ENCODE peak calls at places on chromosomes 12 and 14, in four cellular contexts. J, D, G and X are unnamed samples.

GRCh38 chr12:95337176-95337575 is 119.6 kb downstream of the VEZT start:
- DNase-seq in J (no peak), G (no peak), D (no peak), X (peak; percentile 66)

GRCh38 chr14:24171422-24172260 is at the start of gene REC8:
- DNase-seq in J (peak; percentile 96), G (no peak), D (peak; percentile 61), X (peak; percentile 68)

GRCh38 chr12:121086896-121087295 is 45.8 kb upstream of the P2RX7 start:
- DNase-seq in D (no peak), G (no peak), J (no peak), X (no peak)

GRCh38 chr12:62372134-62372533 is 94.5 kb upstream of the MON2 start:
- DNase-seq in D (no peak), J (no peak), G (no peak), X (no peak)

GRCh38 chr12:11894890-11895289 is 175.8 kb upstream of the BCL2L14 start:
- DNase-seq in D (no peak), G (no peak), J (no peak), X (no peak)

GRCh38 chr14:70698288-70698687 is 56.6 kb downstream of the TTC9 start:
- DNase-seq in J (no peak), G (no peak), D (peak; percentile 25), X (peak; percentile 28)

GRCh38 chr12:97313471-97314190 is 149.0 kb upstream of the RMST start:
- DNase-seq in G (no peak), J (no peak), D (no peak), X (no peak)

GRCh38 chr14:67705211-67705610 is 3.5 kb downstream of the RDH12 start:
- DNase-seq in D (no peak), G (no peak), J (no peak), X (no peak)

GRCh38 chr12:45051490-45052105 is 699 bp upstream of the DBX2 start:
- DNase-seq in D (no peak), J (no peak), G (no peak), X (peak; percentile 31)

GRCh38 chr12:46956451-46957035 is 122.9 kb upstream of the PCED1B start:
- DNase-seq in D (no peak), J (no peak), G (no peak), X (no peak)
- H3K4me3 ChIP-seq in D (no peak overlapping the region), J (no peak overlapping the region), G (no peak overlapping the region), X (no peak overlapping the region)

DNA sequence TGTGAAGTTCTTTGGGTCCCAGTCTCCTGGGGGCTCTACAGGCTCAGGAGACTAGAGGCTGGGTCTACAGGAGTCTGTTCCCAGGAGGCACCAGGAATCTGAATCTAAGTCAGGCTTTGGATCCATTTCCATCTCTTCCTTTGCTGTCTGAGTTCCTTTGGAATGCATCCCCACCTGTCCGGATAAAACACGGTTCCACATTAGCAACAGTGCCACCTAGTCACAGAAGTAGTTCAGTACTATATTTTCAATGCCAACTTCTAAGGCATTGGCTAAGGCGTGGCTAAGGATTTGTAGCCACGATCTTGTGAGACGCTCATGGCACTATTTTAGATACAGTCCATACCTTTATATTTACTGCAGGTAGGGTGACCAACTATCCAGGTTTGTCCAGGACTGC is 15.1 kb downstream of the ZC2HC1C start:
- DNase-seq in J (no peak), G (no peak), D (no peak), X (no peak)
- TF ChIP-seq CTCF in J (peak; percentile 35), G (no peak), D (no peak), X (no peak)

DNA sequence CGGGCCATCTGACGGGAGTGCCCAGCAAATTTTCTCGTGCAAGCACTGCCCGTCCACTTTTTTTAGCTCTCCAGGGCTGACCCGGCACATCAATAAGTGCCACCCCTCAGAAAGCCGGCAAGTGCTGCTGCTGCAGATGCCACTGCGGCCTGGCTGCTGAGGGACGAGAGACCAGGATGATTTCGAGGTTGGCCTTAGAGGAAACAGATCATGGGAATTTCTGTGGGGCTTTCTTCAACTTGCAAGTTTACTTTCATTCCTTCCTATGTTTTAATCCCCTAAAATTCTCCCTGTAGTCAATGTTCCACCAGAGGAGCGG is 1.8 kb downstream of the INSM2 start:
- DNase-seq in D (no peak), J (no peak), G (no peak), X (no peak)
- H3K4me3 ChIP-seq in D (no peak overlapping the region), J (peak overlapping the region; percentile 67), G (no peak overlapping the region), X (no peak overlapping the region)

GRCh38 chr14:38944691-38945090 is 158.3 kb downstream of the SEC23A start:
- DNase-seq in D (no peak), J (peak; percentile 63), G (no peak), X (no peak)
- TF ChIP-seq CTCF in D (no peak), J (no peak), G (no peak), X (no peak)

GRCh38 chr14:69573205-69573840 is 1.3 kb downstream of the CCDC177 start:
- DNase-seq in G (no peak), J (no peak), D (no peak), X (no peak)

GRCh38 chr14:69573841-69574265 is 818 bp downstream of the CCDC177 start:
- DNase-seq in D (no peak), J (no peak), G (no peak), X (no peak)

GRCh38 chr14:69572634-69573135 is 2.0 kb downstream of the CCDC177 start:
- DNase-seq in D (no peak), G (no peak), J (no peak), X (no peak)

GRCh38 chr14:69574954-69575295 is 254 bp upstream of the CCDC177 start:
- DNase-seq in J (no peak), D (no peak), G (no peak), X (no peak)

GRCh38 chr14:69574266-69574953 is at the start of gene CCDC177:
- DNase-seq in J (peak; percentile 45), G (peak; percentile 90), D (no peak), X (peak; percentile 52)
- H3K4me3 ChIP-seq in J (peak within 1 kb of the TSS; percentile 65), G (no peak within 1 kb of the TSS), D (no peak within 1 kb of the TSS), X (no peak within 1 kb of the TSS)

DNA sequence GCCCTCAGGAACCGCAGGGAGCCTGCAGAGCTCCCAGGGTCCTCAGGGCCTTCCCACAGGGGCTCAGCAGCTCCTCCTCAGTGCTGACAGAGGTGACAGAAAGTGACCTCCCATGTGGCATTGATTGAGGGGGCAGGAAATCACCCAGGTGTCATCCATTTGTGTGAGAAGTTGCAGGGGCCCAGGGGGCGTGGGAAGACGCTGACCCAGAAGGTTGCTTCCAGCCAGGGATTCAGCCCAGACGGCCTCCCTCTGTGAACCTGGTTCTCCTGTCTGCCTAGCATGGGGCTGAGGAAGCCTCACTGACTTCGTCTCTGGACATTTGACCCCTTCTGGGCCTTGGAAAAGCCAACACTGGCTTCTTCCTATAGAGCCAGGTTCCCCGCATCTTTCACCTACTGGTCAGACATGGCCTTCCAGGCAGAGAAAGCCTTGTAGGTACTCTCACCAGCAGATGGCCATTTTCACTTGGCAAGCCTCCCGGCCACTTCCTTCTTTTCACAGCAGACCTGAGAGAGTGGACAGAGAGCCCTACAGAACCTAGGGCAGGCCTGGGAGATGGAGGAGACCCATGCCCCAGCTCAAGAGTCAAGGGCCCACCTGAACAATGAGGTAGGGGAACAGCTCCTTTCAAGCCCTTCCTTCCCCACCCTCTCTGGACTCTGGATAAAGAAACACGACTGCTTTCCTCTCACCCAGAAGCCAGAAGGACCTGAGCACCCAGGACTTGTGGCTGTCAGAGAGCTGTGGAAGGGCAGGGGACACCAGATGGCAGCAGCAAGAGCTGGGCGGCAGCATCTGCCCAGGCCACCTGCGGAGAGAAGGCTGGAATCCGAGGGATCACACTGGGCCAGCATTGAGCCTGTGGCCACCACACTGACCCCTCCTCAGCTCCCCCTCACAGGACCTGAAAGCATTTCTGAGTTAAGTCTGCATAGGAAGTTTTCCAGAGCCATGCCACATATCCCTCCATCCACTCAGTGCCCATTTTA is 377.8 kb downstream of the DPF3 start:
- DNase-seq in G (peak; percentile 84), D (no peak), J (no peak), X (peak; percentile 19)
- TF ChIP-seq CTCF in G (no peak), D (no peak), J (no peak), X (peak; percentile 10)

GRCh38 chr12:70260610-70261009 is 17.4 kb downstream of the CNOT2 start:
- DNase-seq in G (no peak), D (no peak), J (no peak), X (no peak)

GRCh38 chr12:70254846-70255245 is 11.6 kb downstream of the CNOT2 start:
- DNase-seq in G (no peak), J (no peak), D (no peak), X (no peak)

GRCh38 chr12:70254225-70254624 is 11.0 kb downstream of the CNOT2 start:
- DNase-seq in D (no peak), G (no peak), J (no peak), X (no peak)

GRCh38 chr12:70255311-70255710 is 12.1 kb downstream of the CNOT2 start:
- DNase-seq in G (no peak), D (no peak), J (no peak), X (peak; percentile 40)

DNA sequence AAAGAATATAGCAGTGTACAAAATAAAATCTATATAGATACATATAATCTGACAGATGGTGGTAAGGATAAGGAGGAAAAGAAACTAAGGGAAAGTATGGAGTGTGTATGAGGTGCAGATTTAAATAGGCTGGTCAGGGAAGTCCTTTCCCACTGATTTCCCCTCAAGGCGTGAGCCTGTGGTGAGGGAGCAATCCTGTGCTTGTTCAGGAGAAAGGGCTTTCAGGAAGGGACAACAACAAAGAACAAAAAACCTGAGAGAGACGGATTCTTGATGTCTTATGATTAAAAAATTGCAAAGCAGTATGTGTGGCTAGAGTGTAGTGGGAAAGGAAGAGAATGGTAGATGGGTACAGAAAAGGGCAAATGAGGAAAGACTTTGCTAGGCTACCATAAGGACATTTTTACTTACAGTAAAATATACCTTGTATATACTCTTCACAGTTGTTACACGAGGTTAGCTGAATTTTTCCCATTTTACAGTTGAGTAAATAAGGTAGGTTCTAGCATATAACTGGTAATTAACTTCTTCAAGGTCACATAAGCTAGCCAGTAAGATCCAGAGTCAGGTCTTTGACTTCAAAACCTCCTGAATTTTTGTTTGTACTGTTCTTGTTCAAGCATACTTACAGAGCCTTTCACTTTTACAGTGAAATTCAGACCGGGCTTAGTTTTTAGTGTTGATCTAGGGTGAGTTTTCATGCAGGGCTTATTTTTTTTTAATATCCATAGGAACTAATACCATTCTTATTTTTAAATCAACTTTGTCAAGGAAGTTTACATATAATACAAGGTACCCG is 15.6 kb downstream of the CNOT2 start:
- DNase-seq in J (no peak), D (no peak), G (no peak), X (no peak)
- H3K4me3 ChIP-seq in J (no peak overlapping the region), D (no peak overlapping the region), G (no peak overlapping the region), X (no peak overlapping the region)

GRCh38 chr14:100904307-100905019 is 941 bp upstream of the RTL1 start:
- DNase-seq in D (no peak), G (peak; percentile 77), J (no peak), X (no peak)
- TF ChIP-seq CTCF in D (no peak), G (no peak), J (peak; percentile 29), X (peak; percentile 8)

GRCh38 chr14:31418440-31418839 is 1.9 kb downstream of the HEATR5A start:
- DNase-seq in D (no peak), G (no peak), J (no peak), X (no peak)
- H3K4me3 ChIP-seq in D (peak overlapping the region; percentile 27), G (no peak overlapping the region), J (no peak overlapping the region), X (no peak overlapping the region)